ENCODE peak calls at places on chromosomes 2 and 18, in six cellular contexts. P is upper lobe of left lung, C is GM12878, I is A549, T is HepG2, Z is K562. G is an unnamed sample.

GRCh38 chr18:6598657-6599056 is 130.9 kb upstream of the ARHGAP28 start:
- ATAC-seq in P (no peak), C (no peak), I (no peak), T (no peak), Z (no peak), G (no peak)

GRCh38 chr18:32026491-32027086 is 8.0 kb downstream of the RNF125 start:
- ATAC-seq in P (no peak), C (no peak), I (no peak), T (no peak), Z (no peak), G (no peak)

GRCh38 chr2:219418570-219419189 is 503 bp downstream of the DES start:
- ATAC-seq in P (no peak), C (no peak), I (no peak), T (no peak), Z (no peak), G (no peak)

GRCh38 chr2:80335411-80335810 is 30.9 kb upstream of the LRRTM1 start:
- ATAC-seq in P (no peak), C (no peak), I (no peak), T (no peak), Z (no peak), G (no peak)

GRCh38 chr18:79949571-79950439 is 1.6 kb downstream of the SLC66A2 start:
- ATAC-seq in P (no peak), C (peak; percentile 27), I (no peak), T (no peak), Z (no peak), G (no peak)

GRCh38 chr2:203869610-203870042 is 2.1 kb downstream of the CTLA4 start:
- ATAC-seq in P (no peak), C (no peak), I (no peak), T (no peak), Z (no peak), G (no peak)

GRCh38 chr2:200590090-200590489 is 4.3 kb downstream of the AOX1 start:
- ATAC-seq in P (peak; percentile 41), C (no peak), I (no peak), T (no peak), Z (no peak), G (peak; percentile 77)

GRCh38 chr2:156116113-156116512 is 216.4 kb downstream of the NR4A2 start:
- ATAC-seq in P (no peak), C (no peak), I (no peak), T (no peak), Z (no peak), G (no peak)

GRCh38 chr2:42959148-42959992 is 167.0 kb upstream of the HAAO start:
- ATAC-seq in P (no peak), C (no peak), I (no peak), T (peak; percentile 71), Z (no peak), G (peak; percentile 80)

GRCh38 chr2:120941571-120941970 is 205.9 kb downstream of the GLI2 start:
- ATAC-seq in P (no peak), C (no peak), I (no peak), T (no peak), Z (no peak), G (no peak)

GRCh38 chr18:26225915-26226228 is 373 bp upstream of the TAF4B start:
- ATAC-seq in P (no peak), C (no peak), I (no peak), T (no peak), Z (no peak), G (no peak)

GRCh38 chr2:88967844-88968243 is 276.4 kb downstream of the RPIA start:
- ATAC-seq in P (no peak), C (no peak), I (peak; percentile 78), T (peak; percentile 83), Z (peak; percentile 75), G (no peak)

GRCh38 chr2:12057436-12058166 is 311.2 kb downstream of the LPIN1 start:
- ATAC-seq in P (peak; percentile 55), C (peak; percentile 95), I (no peak), T (no peak), Z (no peak), G (no peak)

GRCh38 chr2:238487652-238488346 is 61.1 kb downstream of the ASB1 start:
- ATAC-seq in P (no peak), C (no peak), I (no peak), T (no peak), Z (no peak), G (no peak)

GRCh38 chr18:70243545-70243944 is 38.1 kb upstream of the RTTN start:
- ATAC-seq in P (no peak), C (no peak), I (no peak), T (no peak), Z (no peak), G (no peak)

GRCh38 chr18:70249118-70249517 is 39.7 kb upstream of the SOCS6 start:
- ATAC-seq in P (no peak), C (no peak), I (no peak), T (no peak), Z (no peak), G (no peak)

GRCh38 chr18:70245941-70246537 is 40.6 kb upstream of the RTTN start:
- ATAC-seq in P (no peak), C (no peak), I (no peak), T (no peak), Z (no peak), G (no peak)

DNA sequence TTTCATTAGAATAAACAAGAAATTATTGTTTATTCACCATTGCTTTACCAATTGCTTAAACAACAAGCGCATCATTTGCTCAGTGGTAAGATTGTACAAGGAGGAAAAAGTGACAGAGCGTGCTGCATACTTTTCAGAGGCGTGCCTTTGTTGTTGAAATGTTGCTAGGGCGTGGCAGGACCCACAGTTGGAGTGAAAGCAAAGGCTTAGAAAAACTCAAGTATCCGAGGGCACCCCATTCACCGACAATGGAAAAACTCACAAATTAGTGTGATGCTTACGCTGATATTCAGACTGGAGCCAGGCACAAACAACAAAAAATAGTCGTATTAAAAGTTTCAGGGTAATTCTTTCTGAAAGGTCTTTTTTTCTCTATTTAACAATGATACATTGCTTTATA is 37.6 kb upstream of the RTTN start:
- ATAC-seq in P (peak; percentile 61), C (no peak), I (peak; percentile 97), T (no peak), Z (no peak), G (no peak)
- TF ChIP-seq EP300 in P (no peak), C (no peak), I (no peak), T (no peak), Z (no peak), G (no peak)

GRCh38 chr18:59516356-59517155 is 157.5 kb upstream of the LMAN1 start:
- ATAC-seq in P (peak; percentile 86), C (no peak), I (peak; percentile 92), T (peak; percentile 96), Z (no peak), G (peak; percentile 72)
- TF ChIP-seq EP300 in P (no peak), C (no peak), I (no peak), T (peak; percentile 82), Z (peak; percentile 62), G (no peak)

GRCh38 chr2:98084151-98084868 is 2.7 kb upstream of the VWA3B start:
- ATAC-seq in P (no peak), C (no peak), I (no peak), T (peak; percentile 74), Z (no peak), G (no peak)

GRCh38 chr2:98087447-98088065 is 589 bp downstream of the VWA3B start:
- ATAC-seq in P (no peak), C (peak; percentile 30), I (no peak), T (no peak), Z (no peak), G (no peak)

GRCh38 chr2:98086491-98087446 is at the start of gene VWA3B:
- ATAC-seq in P (peak; percentile 89), C (peak; percentile 96), I (peak; percentile 97), T (no peak), Z (peak; percentile 95), G (peak; percentile 89)

GRCh38 chr2:98084869-98085238 is 2.1 kb upstream of the VWA3B start:
- ATAC-seq in P (no peak), C (no peak), I (no peak), T (peak; percentile 81), Z (no peak), G (no peak)

GRCh38 chr2:98085649-98086048 is 1.3 kb upstream of the VWA3B start:
- ATAC-seq in P (no peak), C (no peak), I (no peak), T (no peak), Z (no peak), G (no peak)
- TF ChIP-seq EP300 in P (no peak), C (no peak), I (no peak), T (no peak), Z (no peak), G (no peak)

GRCh38 chr2:150292807-150293206 is 194.7 kb downstream of the RND3 start:
- ATAC-seq in P (no peak), C (no peak), I (no peak), T (no peak), Z (no peak), G (no peak)
- TF ChIP-seq EP300 in P (no peak), C (no peak), I (no peak), T (no peak), Z (no peak), G (no peak)

GRCh38 chr18:27922780-27923179 is 254.2 kb downstream of the CDH2 start:
- ATAC-seq in P (no peak), C (no peak), I (no peak), T (no peak), Z (no peak), G (no peak)

GRCh38 chr18:27921392-27921791 is 255.5 kb downstream of the CDH2 start:
- ATAC-seq in P (no peak), C (no peak), I (peak; percentile 30), T (no peak), Z (no peak), G (no peak)

GRCh38 chr18:27921904-27922541 is 254.9 kb downstream of the CDH2 start:
- ATAC-seq in P (no peak), C (no peak), I (peak; percentile 90), T (peak; percentile 73), Z (no peak), G (peak; percentile 34)
- TF ChIP-seq EP300 in P (no peak), C (no peak), I (no peak), T (no peak), Z (no peak), G (no peak)

DNA sequence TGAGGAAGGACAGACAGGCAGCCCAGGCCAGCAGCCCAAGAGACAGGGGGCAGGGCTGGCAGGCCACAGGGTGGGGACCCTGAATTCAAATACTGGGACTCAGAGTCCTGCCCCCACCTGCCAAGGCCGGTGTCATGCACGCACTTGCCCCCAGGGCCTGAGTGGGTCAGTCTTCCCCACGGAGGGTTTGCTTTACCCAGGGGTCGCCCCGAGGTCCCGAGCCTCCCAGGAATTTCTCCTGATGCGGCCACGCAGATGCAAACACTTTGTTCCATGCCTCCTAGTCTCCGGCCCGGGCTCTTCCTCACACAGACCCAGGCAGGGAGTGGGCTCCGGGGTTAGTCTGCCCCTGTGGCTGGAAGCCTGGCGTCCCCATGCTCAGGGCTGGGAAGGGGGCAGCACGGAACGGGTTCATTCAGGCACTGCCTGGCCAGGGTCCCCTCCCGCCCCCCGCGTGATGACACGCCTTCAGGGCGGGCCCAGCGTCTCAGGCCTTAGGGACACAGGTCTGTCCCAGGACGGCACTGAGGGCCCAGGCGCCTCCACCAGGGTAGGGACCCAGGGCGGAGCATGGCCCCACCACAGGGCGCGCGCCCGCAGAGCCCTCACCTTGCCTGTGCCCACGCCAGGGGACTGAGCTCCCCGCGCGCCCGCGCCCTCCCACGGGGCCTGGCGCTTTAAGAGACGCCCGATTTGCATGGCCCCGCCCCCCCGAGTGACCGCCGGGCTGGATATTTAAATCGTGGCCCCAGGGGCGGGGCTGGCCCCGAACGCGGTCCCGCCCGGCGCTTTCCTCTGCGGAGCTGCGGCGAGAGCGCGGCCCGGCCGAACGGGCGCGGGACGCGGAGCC is at the start of gene SNED1:
- ATAC-seq in P (peak; percentile 81), C (peak; percentile 85), I (peak; percentile 83), T (peak; percentile 76), Z (peak; percentile 99), G (peak; percentile 86)
- TF ChIP-seq EP300 in P (no peak), C (no peak), I (no peak), T (no peak), Z (no peak), G (no peak)